ENCODE peak calls at places on chromosomes 6 and 20, in four cellular contexts. Z is heart right ventricle, P is aorta, R is stomach. K is an unnamed sample.

GRCh38 chr20:62816031-62816878 is 595 bp upstream of the COL9A3 start:
- DNase-seq in Z (no peak), P (no peak), R (no peak), K (no peak)

GRCh38 chr6:21171801-21172200 is 421.8 kb upstream of the SOX4 start:
- DNase-seq in Z (no peak), P (no peak), R (no peak), K (no peak)

GRCh38 chr20:24751551-24751950 is 197.5 kb upstream of the CST7 start:
- DNase-seq in Z (no peak), P (no peak), R (no peak), K (no peak)

GRCh38 chr20:12970372-12970821 is 38.4 kb upstream of the SPTLC3 start:
- DNase-seq in Z (peak; percentile 6), P (no peak), R (no peak), K (no peak)

GRCh38 chr6:147126618-147127022 is 77.6 kb upstream of the STXBP5 start:
- DNase-seq in Z (peak; percentile 16), P (no peak), R (no peak), K (no peak)

GRCh38 chr20:20096421-20096820 is 44.1 kb downstream of the CFAP61 start:
- DNase-seq in Z (no peak), P (no peak), R (no peak), K (no peak)

GRCh38 chr20:19758888-19759331 is 852 bp downstream of the RIN2 start:
- DNase-seq in Z (peak; percentile 84), P (peak; percentile 86), R (peak; percentile 49), K (peak; percentile 74)

GRCh38 chr6:36825996-36826395 is 13.2 kb downstream of the CPNE5 start:
- DNase-seq in Z (no peak), P (no peak), R (no peak), K (no peak)

GRCh38 chr6:100565439-100566104 is 100.9 kb upstream of the SIM1 start:
- DNase-seq in Z (no peak), P (no peak), R (no peak), K (no peak)

GRCh38 chr6:99353126-99353525 is 3.7 kb upstream of the FAXC start:
- DNase-seq in Z (no peak), P (no peak), R (no peak), K (no peak)

DNA sequence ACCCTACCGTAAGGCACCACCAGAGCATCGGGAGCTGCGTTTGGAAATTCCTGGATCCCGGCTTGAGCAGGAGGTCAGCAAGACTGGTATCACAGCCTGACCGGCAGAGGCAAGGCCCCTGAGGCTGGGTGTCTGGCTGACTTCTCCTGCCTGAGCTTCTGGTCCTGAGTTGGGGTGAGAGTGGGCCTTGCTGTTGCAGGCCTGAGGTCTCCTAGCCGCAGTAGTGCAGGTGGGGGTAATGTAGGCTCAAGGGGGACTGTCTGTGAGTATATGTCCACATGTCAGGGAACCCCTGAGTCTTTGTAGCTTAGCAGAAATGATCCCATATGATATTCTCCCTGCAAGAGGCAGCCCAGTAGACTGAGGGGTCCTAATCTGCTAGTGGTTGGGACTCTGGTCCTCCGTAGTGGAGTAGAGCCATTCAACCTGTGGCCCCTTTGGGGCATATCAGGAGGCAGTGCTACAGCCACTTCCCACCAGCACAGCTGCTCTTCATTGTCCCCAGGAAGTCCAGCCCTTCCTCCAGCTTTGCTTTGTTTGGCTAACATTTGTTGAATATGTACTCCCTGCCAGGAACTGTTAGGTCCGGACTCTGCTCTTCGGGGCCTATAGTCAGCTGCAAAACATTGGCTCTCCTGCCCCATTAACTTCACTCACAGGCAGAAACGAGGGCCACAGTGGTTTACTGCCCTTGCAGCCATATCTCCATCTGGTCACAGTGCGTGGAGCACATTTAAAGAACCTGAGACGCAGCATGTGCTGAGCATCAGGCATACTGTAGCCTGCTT is 10.9 kb downstream of the LRRC73 start:
- DNase-seq in Z (peak; percentile 66), P (no peak), R (no peak), K (no peak)
- H3K27ac ChIP-seq in Z (peak overlapping the region; percentile 80), P (peak overlapping the region; percentile 14), R (no peak overlapping the region), K (no peak overlapping the region)

GRCh38 chr6:170058878-170059485 is 231.9 kb downstream of the DLL1 start:
- DNase-seq in Z (peak; percentile 1), P (peak; percentile 68), R (peak; percentile 16), K (no peak)
- H3K27ac ChIP-seq in Z (no peak overlapping the region), P (no peak overlapping the region), R (no peak overlapping the region), K (no peak overlapping the region)

GRCh38 chr6:53246924-53247323 is 98.3 kb upstream of the GCM1 start:
- DNase-seq in Z (no peak), P (no peak), R (no peak), K (no peak)
- H3K27ac ChIP-seq in Z (no peak overlapping the region), P (no peak overlapping the region), R (no peak overlapping the region), K (no peak overlapping the region)

GRCh38 chr20:41169791-41170351 is 32.5 kb downstream of the PLCG1 start:
- DNase-seq in Z (no peak), P (peak; percentile 72), R (no peak), K (peak; percentile 16)

GRCh38 chr20:41170386-41171105 is 33.2 kb downstream of the PLCG1 start:
- DNase-seq in Z (no peak), P (peak; percentile 32), R (no peak), K (peak; percentile 13)

GRCh38 chr20:41167481-41168253 is 30.3 kb downstream of the PLCG1 start:
- DNase-seq in Z (no peak), P (peak; percentile 42), R (no peak), K (no peak)

GRCh38 chr20:41168281-41169183 is 31.2 kb downstream of the PLCG1 start:
- DNase-seq in Z (no peak), P (peak; percentile 69), R (no peak), K (no peak)

DNA sequence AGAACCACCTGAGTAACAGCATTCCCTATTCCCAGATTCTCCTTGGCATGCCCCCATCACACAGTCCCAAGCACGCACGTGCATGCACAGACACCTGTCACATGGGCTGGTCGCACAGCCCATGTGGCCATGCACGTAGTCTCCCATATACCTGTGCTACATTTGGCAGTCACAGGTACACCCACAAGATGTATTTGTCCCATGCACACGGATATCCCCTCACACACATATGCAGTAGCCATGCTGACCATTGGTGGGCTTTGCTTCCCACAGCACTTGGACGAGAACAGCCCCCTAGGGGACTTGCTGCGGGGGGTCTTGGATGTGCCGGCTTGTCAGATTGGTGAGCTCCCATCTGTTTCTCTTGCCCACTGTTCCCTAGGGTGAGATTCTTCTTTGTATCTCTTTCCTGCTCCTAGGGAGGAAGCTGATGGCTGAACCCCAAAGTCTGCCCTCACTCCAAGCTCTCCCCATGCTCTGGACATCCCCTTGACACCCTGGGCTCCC is 31.9 kb downstream of the PLCG1 start:
- DNase-seq in Z (no peak), P (peak; percentile 32), R (no peak), K (no peak)
- H3K27ac ChIP-seq in Z (peak overlapping the region; percentile 90), P (no peak overlapping the region), R (no peak overlapping the region), K (no peak overlapping the region)

GRCh38 chr6:156391379-156391777 is 385.8 kb upstream of the ARID1B start:
- DNase-seq in Z (no peak), P (no peak), R (no peak), K (no peak)

GRCh38 chr6:156391977-156392376 is 385.2 kb upstream of the ARID1B start:
- DNase-seq in Z (no peak), P (no peak), R (no peak), K (no peak)

GRCh38 chr6:156387472-156387871 is 389.7 kb upstream of the ARID1B start:
- DNase-seq in Z (no peak), P (no peak), R (no peak), K (no peak)

GRCh38 chr6:156389296-156389695 is 387.9 kb upstream of the ARID1B start:
- DNase-seq in Z (no peak), P (no peak), R (no peak), K (no peak)

DNA sequence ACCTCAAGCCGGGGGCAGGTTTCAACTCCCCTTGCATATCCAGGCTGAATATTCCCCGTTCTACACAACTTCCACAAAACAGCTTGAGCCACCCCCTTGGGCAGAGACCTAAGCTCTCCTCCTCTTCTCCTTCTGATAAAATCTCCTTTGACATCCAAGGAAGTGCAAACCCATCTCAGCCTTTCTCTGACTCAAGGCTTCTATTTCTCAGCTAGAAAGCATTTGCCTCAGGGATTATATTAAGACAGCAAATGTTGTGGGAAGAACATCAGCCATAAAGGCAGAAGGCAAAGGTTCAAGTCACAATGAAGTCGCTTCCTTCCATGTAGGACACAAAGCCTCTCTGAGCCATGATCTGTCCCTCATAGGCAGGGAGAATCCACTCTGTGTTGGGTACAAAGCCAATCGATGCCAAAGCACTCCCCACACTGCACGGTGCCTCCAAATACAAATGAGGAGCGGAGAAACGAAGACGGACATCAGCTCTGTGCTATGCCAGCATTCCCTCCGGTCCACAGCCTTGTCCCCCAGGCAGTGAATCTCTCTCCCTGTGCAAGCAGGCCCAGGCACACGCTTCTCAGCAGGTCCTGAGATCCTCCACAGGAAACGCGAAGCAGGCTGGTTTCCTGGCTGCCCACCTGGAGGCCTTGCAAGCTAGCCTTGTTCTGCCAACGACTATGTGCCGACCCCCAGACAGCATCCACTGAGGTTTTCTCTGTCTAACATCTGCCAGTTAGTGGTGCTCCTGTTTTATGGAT is 386.4 kb upstream of the ARID1B start:
- DNase-seq in Z (no peak), P (no peak), R (no peak), K (no peak)
- H3K27ac ChIP-seq in Z (no peak overlapping the region), P (no peak overlapping the region), R (no peak overlapping the region), K (no peak overlapping the region)

DNA sequence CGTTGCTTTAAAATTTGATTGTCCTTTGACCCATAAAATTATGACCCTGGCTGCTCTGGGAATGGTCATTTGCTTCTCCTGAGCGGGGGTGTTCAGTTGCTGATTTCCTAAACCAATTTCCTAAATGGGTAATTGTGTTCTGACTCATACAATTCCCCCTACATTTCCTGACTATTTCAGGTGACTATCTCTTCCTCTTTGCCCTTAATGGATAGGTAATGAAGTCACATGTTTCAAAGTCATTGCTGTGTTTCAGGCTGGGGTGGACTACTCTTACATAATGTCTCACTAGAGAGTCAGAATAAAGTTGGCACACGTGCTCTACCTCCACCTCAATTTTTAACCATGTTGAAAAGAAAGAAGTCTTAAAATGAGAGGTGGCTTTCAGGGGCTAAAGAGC is 109.8 kb downstream of the DOK5 start:
- DNase-seq in Z (no peak), P (no peak), R (no peak), K (no peak)
- H3K27ac ChIP-seq in Z (no peak overlapping the region), P (no peak overlapping the region), R (no peak overlapping the region), K (no peak overlapping the region)

DNA sequence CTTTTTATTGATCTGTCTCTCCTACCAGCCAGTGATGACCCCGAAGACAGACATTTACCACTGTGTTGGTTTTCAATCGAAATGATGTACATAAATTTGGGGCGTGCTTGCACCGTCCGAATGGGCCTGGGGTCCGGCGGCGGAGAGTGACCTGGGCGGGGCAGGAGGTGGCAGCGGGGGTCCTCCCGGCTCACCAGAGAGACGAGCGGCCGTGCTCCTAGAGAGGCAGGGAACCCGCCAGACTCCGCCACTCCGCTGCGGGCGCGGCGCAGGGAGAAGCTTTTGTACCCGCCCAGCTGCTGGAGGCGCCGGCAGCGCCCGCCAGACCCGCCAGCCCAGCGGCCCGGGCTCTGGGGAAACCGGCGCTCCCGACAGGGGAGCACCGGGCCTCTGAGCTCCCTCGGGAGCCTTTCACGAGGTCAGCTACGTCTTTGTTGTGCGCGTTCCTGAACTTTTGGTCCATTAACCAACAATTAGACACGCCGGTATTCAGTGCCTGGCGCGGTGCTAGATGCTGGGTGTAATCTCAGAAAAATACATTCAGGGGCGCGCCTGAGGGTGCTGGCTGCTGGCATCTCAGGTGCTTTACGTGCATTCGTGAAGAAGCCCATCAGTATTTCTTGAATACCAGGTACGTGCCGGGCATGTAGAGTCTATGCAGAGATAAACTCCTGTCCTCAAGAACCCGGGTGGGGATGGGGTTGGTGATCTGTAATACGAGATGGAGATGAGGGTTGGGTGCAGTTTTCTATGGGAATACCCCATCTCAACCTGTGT is at the start of gene PGBD1:
- DNase-seq in Z (peak; percentile 72), P (peak; percentile 93), R (peak; percentile 72), K (peak; percentile 59)
- H3K27ac ChIP-seq in Z (peak within 1 kb of the TSS; percentile 55), P (no peak within 1 kb of the TSS), R (no peak within 1 kb of the TSS), K (no peak within 1 kb of the TSS)